ENCODE peak calls at places on chromosome 15, in six cellular contexts. Q, T, S, D, V and C are unnamed samples.
A peak's percentile ranks its signal among the peaks of the same experiment; 100 is the strongest.

GRCh38 chr15:47266556-47266955 is 450.7 kb upstream of the SEMA6D start:
- DNase-seq in S (no peak), T (no peak), Q (no peak), D (no peak), V (no peak), C (peak; percentile 52)

GRCh38 chr15:51533672-51534398 is 88.7 kb downstream of the DMXL2 start:
- DNase-seq in Q (no peak), T (no peak), V (no peak), S (no peak), D (no peak), C (no peak)

GRCh38 chr15:49815937-49816336 is 195.1 kb downstream of the DTWD1 start:
- DNase-seq in T (no peak), Q (no peak), V (no peak), D (peak; percentile 92), S (no peak), C (no peak)

GRCh38 chr15:74768771-74769342 is 13.0 kb upstream of the CSK start:
- DNase-seq in D (no peak), T (peak; percentile 75), S (peak; percentile 71), V (peak; percentile 38), Q (peak; percentile 79), C (peak; percentile 81)

GRCh38 chr15:69869291-69869690 is 228.4 kb downstream of the TLE3 start:
- DNase-seq in T (no peak), S (no peak), D (no peak), Q (no peak), V (no peak), C (no peak)

GRCh38 chr15:31975446-31976229 is 54.7 kb upstream of the CHRNA7 start:
- DNase-seq in Q (no peak), D (peak; percentile 0), V (peak; percentile 30), S (peak; percentile 40), T (no peak), C (no peak)

GRCh38 chr15:35442734-35443133 is 103.2 kb downstream of the DPH6 start:
- DNase-seq in T (no peak), D (no peak), V (no peak), S (no peak), Q (no peak), C (no peak)

GRCh38 chr15:90883971-90884718 is at the start of gene FES:
- DNase-seq in D (no peak), T (no peak), Q (peak; percentile 81), V (no peak), S (no peak), C (peak; percentile 84)

GRCh38 chr15:47726399-47726823 is 9.1 kb downstream of the SEMA6D start:
- DNase-seq in T (no peak), V (no peak), D (no peak), Q (no peak), S (no peak), C (no peak)